ENCODE peak calls at places on chromosomes 7 and 10, in six cellular contexts. One of them, this sample, is unnamed.

GRCh38 chr10:120854388-120854787 is 3.2 kb downstream of the WDR11 start:
- DNase-seq in activated CD4-positive, alpha-beta T cell treated with anti-CD3 and anti-CD28 coated beads for 48 hours: no peak
- DNase-seq in ureter: no peak
- DNase-seq in A549: no peak
- DNase-seq in NCI-H446: no peak
- DNase-seq in GM04504: no peak
- DNase-seq in this sample: no peak

GRCh38 chr7:159070422-159071148 is 74.1 kb downstream of the VIPR2 start:
- DNase-seq in activated CD4-positive, alpha-beta T cell treated with anti-CD3 and anti-CD28 coated beads for 48 hours: peak
- DNase-seq in ureter: peak
- DNase-seq in A549: no peak
- DNase-seq in NCI-H446: no peak
- DNase-seq in GM04504: no peak
- DNase-seq in this sample: no peak

GRCh38 chr10:52979295-52980025 is 206.9 kb upstream of the MBL2 start:
- DNase-seq in activated CD4-positive, alpha-beta T cell treated with anti-CD3 and anti-CD28 coated beads for 48 hours: no peak
- DNase-seq in ureter: no peak
- DNase-seq in A549: no peak
- DNase-seq in NCI-H446: no peak
- DNase-seq in GM04504: no peak
- DNase-seq in this sample: no peak

GRCh38 chr10:78342787-78343186 is 309.1 kb downstream of the RPS24 start:
- DNase-seq in activated CD4-positive, alpha-beta T cell treated with anti-CD3 and anti-CD28 coated beads for 48 hours: no peak
- DNase-seq in ureter: peak
- DNase-seq in A549: no peak
- DNase-seq in NCI-H446: no peak
- DNase-seq in GM04504: no peak
- DNase-seq in this sample: no peak

GRCh38 chr10:75176046-75176445 is 34.5 kb upstream of the VDAC2 start:
- DNase-seq in activated CD4-positive, alpha-beta T cell treated with anti-CD3 and anti-CD28 coated beads for 48 hours: no peak
- DNase-seq in ureter: no peak
- DNase-seq in A549: no peak
- DNase-seq in NCI-H446: no peak
- DNase-seq in GM04504: no peak
- DNase-seq in this sample: no peak

GRCh38 chr7:132419538-132419937 is 156.7 kb downstream of the PLXNA4 start:
- DNase-seq in activated CD4-positive, alpha-beta T cell treated with anti-CD3 and anti-CD28 coated beads for 48 hours: no peak
- DNase-seq in ureter: no peak
- DNase-seq in A549: no peak
- DNase-seq in NCI-H446: no peak
- DNase-seq in GM04504: no peak
- DNase-seq in this sample: no peak

GRCh38 chr10:55631071-55631654 is 729.9 kb downstream of the ZWINT start:
- DNase-seq in activated CD4-positive, alpha-beta T cell treated with anti-CD3 and anti-CD28 coated beads for 48 hours: peak
- DNase-seq in ureter: no peak
- DNase-seq in A549: peak
- DNase-seq in NCI-H446: peak
- DNase-seq in GM04504: no peak
- DNase-seq in this sample: no peak

GRCh38 chr7:259751-260405 is 30.1 kb upstream of the FOXL3 start:
- DNase-seq in activated CD4-positive, alpha-beta T cell treated with anti-CD3 and anti-CD28 coated beads for 48 hours: no peak
- DNase-seq in ureter: no peak
- DNase-seq in A549: no peak
- DNase-seq in NCI-H446: no peak
- DNase-seq in GM04504: no peak
- DNase-seq in this sample: no peak